ENCODE peak calls at places on chromosomes 4 and X, in seven cellular contexts. H is thyroid gland, Y is stomach, B is body of pancreas, C is cardiac fibroblast, Z is dorsolateral prefrontal cortex, N is AG04449. D is an unnamed sample.

GRCh38 chr4:184273166-184274147 is 55.8 kb upstream of the ENPP6 start:
- DNase-seq in H (no peak), N (no peak), Z (no peak), B (no peak), C (no peak), Y (no peak), D (no peak)

GRCh38 chrX:15977644-15978043 is 123.0 kb upstream of the AP1S2 start:
- DNase-seq in H (no peak), Z (no peak), N (no peak), B (no peak), C (no peak), Y (no peak), D (no peak)

GRCh38 chrX:37955273-37955672 is 51.1 kb upstream of the SYTL5 start:
- DNase-seq in N (no peak), Y (no peak), H (no peak), B (no peak), C (no peak), Z (no peak), D (no peak)

GRCh38 chr4:176790398-176790797 is 2.3 kb downstream of the VEGFC start:
- DNase-seq in Z (no peak), H (no peak), Y (no peak), N (no peak), B (no peak), C (peak; percentile 38), D (no peak)

GRCh38 chrX:70046978-70047377 is 2.8 kb downstream of the AWAT2 start:
- DNase-seq in B (no peak), Z (no peak), H (no peak), C (peak; percentile 78), Y (no peak), N (no peak), D (no peak)

GRCh38 chr4:126386512-126386911 is 1071.8 kb downstream of the FAT4 start:
- DNase-seq in N (no peak), Y (no peak), C (peak; percentile 13), Z (no peak), B (no peak), H (no peak), D (peak; percentile 42)

GRCh38 chrX:47112316-47112954 is 32.1 kb downstream of the NDUFB11 start:
- DNase-seq in C (no peak), Y (no peak), B (no peak), H (peak; percentile 90), N (no peak), Z (no peak), D (no peak)

GRCh38 chrX:49192722-49193328 is 6.7 kb upstream of the PRICKLE3 start:
- DNase-seq in Y (no peak), H (peak; percentile 27), B (peak; percentile 30), Z (no peak), N (no peak), C (peak; percentile 54), D (no peak)

GRCh38 chr4:80926446-80926845 is 104.1 kb upstream of the BMP3 start:
- DNase-seq in C (no peak), Z (no peak), Y (no peak), B (no peak), N (no peak), H (no peak), D (no peak)

GRCh38 chr4:180363817-180364216 is 1879.4 kb upstream of the TENM3 start:
- DNase-seq in H (no peak), B (no peak), Z (no peak), N (no peak), C (no peak), Y (no peak), D (no peak)

GRCh38 chrX:13369541-13370140 is 49.8 kb upstream of the ATXN3L start:
- DNase-seq in B (no peak), N (no peak), Z (no peak), H (no peak), C (no peak), Y (no peak), D (no peak)

GRCh38 chrX:108582151-108582550 is 142.5 kb downstream of the COL4A5 start:
- DNase-seq in C (no peak), Z (peak; percentile 65), N (no peak), Y (no peak), B (no peak), H (no peak), D (no peak)

GRCh38 chrX:120824021-120824420 is 51.6 kb downstream of the CT47B1 start:
- DNase-seq in Z (no peak), Y (no peak), H (no peak), N (no peak), B (no peak), C (peak; percentile 18), D (no peak)

GRCh38 chr4:40662962-40663604 is 33.4 kb upstream of the RBM47 start:
- DNase-seq in N (peak; percentile 28), Z (no peak), H (peak; percentile 85), C (peak; percentile 86), B (peak; percentile 23), Y (no peak), D (peak; percentile 29)

GRCh38 chr4:102726068-102726467 is 34.7 kb downstream of the MANBA start:
- DNase-seq in N (no peak), Y (no peak), B (no peak), H (no peak), C (no peak), Z (no peak), D (no peak)

GRCh38 chr4:1191621-1192020 is 19.2 kb upstream of the SPON2 start:
- DNase-seq in N (no peak), H (no peak), C (no peak), Z (no peak), Y (peak; percentile 27), B (peak; percentile 21), D (no peak)

GRCh38 chr4:182188622-182189021 is 54.6 kb upstream of the TENM3 start:
- DNase-seq in Z (no peak), N (no peak), Y (no peak), B (no peak), H (no peak), C (no peak), D (no peak)

GRCh38 chrX:51568586-51568985 is 50.1 kb downstream of the CENPVL3 start:
- DNase-seq in B (no peak), N (peak; percentile 53), Y (no peak), C (peak; percentile 35), H (no peak), Z (no peak), D (no peak)

GRCh38 chr4:41358626-41359025 is 101.9 kb downstream of the UCHL1 start:
- DNase-seq in N (no peak), Y (peak; percentile 64), Z (peak; percentile 72), H (peak; percentile 34), B (peak; percentile 39), C (no peak), D (no peak)

GRCh38 chrX:11787564-11787963 is 29.5 kb downstream of the MSL3 start:
- DNase-seq in Z (peak; percentile 77), H (peak; percentile 67), Y (peak; percentile 40), C (peak; percentile 67), B (peak; percentile 55), N (no peak), D (peak; percentile 31)

GRCh38 chrX:65644621-65645287 is 22.7 kb upstream of the MSN start:
- DNase-seq in C (peak; percentile 85), N (peak; percentile 44), H (peak; percentile 92), B (peak; percentile 64), Y (peak; percentile 71), Z (peak; percentile 68), D (peak; percentile 72)

GRCh38 chr4:69910016-69910782 is 20.7 kb upstream of the CSN1S1 start:
- DNase-seq in Y (no peak), C (peak; percentile 80), Z (no peak), H (no peak), N (no peak), B (no peak), D (no peak)

GRCh38 chr4:172270421-172270820 is 457.2 kb downstream of the GALNTL6 start:
- DNase-seq in B (no peak), Y (no peak), H (no peak), C (no peak), N (no peak), Z (no peak), D (no peak)

GRCh38 chrX:56794831-56795230 is 65.8 kb downstream of the NBDY start:
- DNase-seq in H (peak; percentile 57), Y (peak; percentile 1), N (no peak), B (no peak), C (no peak), Z (no peak), D (no peak)

DNA sequence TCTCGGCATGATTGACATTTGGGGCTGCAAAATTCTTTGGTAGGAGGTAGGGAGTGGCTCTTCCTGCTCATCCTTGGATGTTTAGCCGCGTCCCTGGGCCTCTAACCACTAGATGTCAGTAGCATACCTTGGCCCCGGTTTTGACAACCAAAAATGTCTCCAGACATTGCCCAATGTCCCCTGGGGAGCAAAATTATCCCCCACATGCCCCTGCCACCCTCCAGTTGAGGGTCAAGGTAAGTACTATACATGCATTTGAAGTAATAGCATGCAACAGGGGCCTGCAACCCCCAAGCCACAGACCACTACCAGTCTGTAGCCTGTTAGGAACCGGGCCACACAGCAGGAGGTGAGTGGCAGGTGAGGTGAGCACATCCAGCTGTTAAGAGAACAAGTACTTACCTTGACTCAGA is 17.6 kb upstream of the KIAA1210 start:
- DNase-seq in B (no peak), N (no peak), C (peak; percentile 39), Z (no peak), H (no peak), Y (no peak), D (no peak)
- TF ChIP-seq CTCF in B (peak; percentile 11), N (peak; percentile 37), C (peak; percentile 62), Z (peak; percentile 35), H (no peak), Y (no peak), D (peak; percentile 56)

GRCh38 chr4:155952546-155952945 is 1.1 kb downstream of the CTSO start:
- DNase-seq in H (no peak), Y (no peak), C (peak; percentile 49), B (no peak), N (no peak), Z (no peak), D (no peak)
- H3K4me3 ChIP-seq in H (no peak overlapping the region), Y (peak overlapping the region; percentile 73), C (no peak overlapping the region), B (peak overlapping the region; percentile 68), N (no peak overlapping the region), Z (peak overlapping the region; percentile 88), D (peak overlapping the region; percentile 46)

GRCh38 chr4:118373614-118374255 is 20.9 kb upstream of the PRSS12 start:
- DNase-seq in Y (no peak), N (peak; percentile 81), B (no peak), C (peak; percentile 54), Z (no peak), H (no peak), D (no peak)
- TF ChIP-seq CTCF in Y (no peak), N (no peak), B (no peak), C (no peak), Z (no peak), H (no peak), D (no peak)

GRCh38 chr4:3255611-3256186 is 6.7 kb downstream of the MSANTD1 start:
- DNase-seq in C (no peak), N (no peak), B (no peak), Z (no peak), Y (no peak), H (no peak), D (no peak)

GRCh38 chr4:3256230-3257124 is 7.5 kb downstream of the MSANTD1 start:
- DNase-seq in N (no peak), C (no peak), Z (no peak), H (no peak), B (no peak), Y (peak; percentile 18), D (no peak)

GRCh38 chr4:3254302-3255131 is 5.6 kb downstream of the MSANTD1 start:
- DNase-seq in C (no peak), N (no peak), H (no peak), Y (no peak), B (no peak), Z (no peak), D (no peak)

GRCh38 chr4:3257125-3257690 is 8.2 kb downstream of the MSANTD1 start:
- DNase-seq in C (no peak), Z (no peak), N (no peak), B (no peak), H (no peak), Y (peak; percentile 25), D (no peak)

GRCh38 chr4:3257691-3258482 is 8.9 kb downstream of the MSANTD1 start:
- DNase-seq in H (peak; percentile 81), Z (no peak), C (peak; percentile 38), Y (peak; percentile 21), B (no peak), N (no peak), D (no peak)
- H3K4me3 ChIP-seq in H (no peak overlapping the region), Z (no peak overlapping the region), C (no peak overlapping the region), Y (no peak overlapping the region), B (no peak overlapping the region), N (no peak overlapping the region), D (no peak overlapping the region)

D was measured in astrocyte of the cerebellum.